ENCODE peak calls at places on chromosomes 1 and 21, in seven cellular contexts. D, R, B, F, C, T and P are unnamed samples.

GRCh38 chr1:1208713-1209433 is 2.5 kb upstream of the TNFRSF18 start:
- DNase-seq in B (no peak), D (no peak), T (no peak), R (peak), C (no peak), F (peak), P (no peak)

GRCh38 chr1:28512058-28512611 is 6.3 kb downstream of the RCC1 start:
- DNase-seq in F (no peak), T (no peak), R (no peak), B (peak), D (no peak), C (no peak), P (no peak)

GRCh38 chr1:207024202-207025143 is 8.1 kb downstream of the C1orf116 start:
- DNase-seq in B (no peak), T (no peak), D (no peak), R (no peak), F (no peak), C (no peak), P (no peak)

GRCh38 chr1:109787211-109787844 is 23.6 kb upstream of the EPS8L3 start:
- DNase-seq in F (no peak), R (peak), T (no peak), D (peak), C (peak), B (no peak), P (no peak)

GRCh38 chr1:50228871-50229384 is 120.2 kb downstream of the ELAVL4 start:
- DNase-seq in D (no peak), F (no peak), R (no peak), B (no peak), T (no peak), C (no peak), P (no peak)

GRCh38 chr1:152626688-152627087 is 3.8 kb upstream of the LCE3A start:
- DNase-seq in B (no peak), F (no peak), D (no peak), R (no peak), T (no peak), C (no peak), P (no peak)

GRCh38 chr21:18249542-18250152 is 5.0 kb downstream of the CHODL start:
- DNase-seq in T (no peak), R (no peak), D (no peak), C (no peak), B (no peak), F (no peak), P (no peak)

GRCh38 chr1:203364013-203364730 is 13.2 kb upstream of the FMOD start:
- DNase-seq in T (no peak), D (no peak), R (peak), F (peak), C (no peak), B (no peak), P (no peak)

GRCh38 chr1:164624393-164624792 is 65.4 kb downstream of the PBX1 start:
- DNase-seq in F (no peak), D (no peak), T (no peak), B (no peak), C (no peak), R (no peak), P (no peak)

GRCh38 chr1:50265790-50266314 is 157.1 kb downstream of the ELAVL4 start:
- DNase-seq in R (no peak), C (no peak), B (peak), T (no peak), F (no peak), D (no peak), P (no peak)

GRCh38 chr1:225919906-225920305 is 4.1 kb downstream of the PYCR2 start:
- DNase-seq in B (peak), C (no peak), T (no peak), F (peak), R (peak), D (peak), P (peak)

GRCh38 chr1:27617420-27617819 is 13.5 kb upstream of the AHDC1 start:
- DNase-seq in B (no peak), F (peak), T (no peak), R (no peak), C (no peak), D (no peak), P (no peak)

DNA sequence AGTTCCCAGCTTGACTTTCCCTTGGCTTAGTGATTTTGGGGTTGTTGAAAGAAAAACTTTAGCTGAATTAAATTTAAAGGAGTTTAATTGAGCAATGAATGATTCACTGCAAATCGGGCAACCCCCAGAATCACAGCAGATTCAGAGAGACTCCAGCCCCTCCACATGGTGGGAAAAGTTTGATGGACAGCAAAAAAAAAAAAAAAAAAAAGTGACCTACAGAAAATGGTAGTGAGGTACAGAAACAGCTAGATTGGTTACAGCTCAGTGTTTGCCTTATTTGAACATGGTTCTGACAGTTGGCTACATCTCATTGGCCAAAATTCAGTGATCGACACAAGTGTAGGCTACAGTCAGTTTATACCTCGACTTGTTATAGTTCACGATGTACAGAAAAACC is 12.6 kb upstream of the IFNAR2 start:
- DNase-seq in T (no peak), F (no peak), R (no peak), C (no peak), D (no peak), B (no peak), P (no peak)
- H3K27ac ChIP-seq in T (no peak), F (no peak), R (no peak), C (no peak), D (no peak), B (no peak), P (no peak)

GRCh38 chr1:19421365-19421764 is 64.0 kb downstream of the CAPZB start:
- DNase-seq in D (no peak), T (no peak), C (no peak), B (no peak), R (no peak), F (no peak), P (no peak)
- H3K27ac ChIP-seq in D (no peak), T (no peak), C (no peak), B (no peak), R (peak), F (no peak), P (no peak)

GRCh38 chr1:31712625-31713024 is 8.8 kb upstream of the COL16A1 start:
- DNase-seq in C (no peak), B (peak), R (peak), D (no peak), F (no peak), T (no peak), P (no peak)
- H3K27ac ChIP-seq in C (peak), B (peak), R (peak), D (peak), F (peak), T (no peak), P (no peak)

GRCh38 chr1:198255783-198256182 is 99.0 kb downstream of the NEK7 start:
- DNase-seq in T (no peak), R (no peak), C (no peak), B (no peak), F (no peak), D (no peak), P (no peak)

GRCh38 chr1:198258491-198258890 is 101.7 kb downstream of the NEK7 start:
- DNase-seq in C (no peak), R (no peak), D (peak), T (no peak), B (peak), F (no peak), P (no peak)

GRCh38 chr1:198261886-198262285 is 105.1 kb downstream of the NEK7 start:
- DNase-seq in R (no peak), D (no peak), F (no peak), B (no peak), T (no peak), C (no peak), P (no peak)

GRCh38 chr1:198254948-198255347 is 98.2 kb downstream of the NEK7 start:
- DNase-seq in D (no peak), T (no peak), B (no peak), R (no peak), C (no peak), F (no peak), P (no peak)

GRCh38 chr1:198259336-198260109 is 102.7 kb downstream of the NEK7 start:
- DNase-seq in T (no peak), R (no peak), D (no peak), F (no peak), C (no peak), B (no peak), P (no peak)
- H3K27ac ChIP-seq in T (no peak), R (no peak), D (no peak), F (peak), C (no peak), B (peak), P (no peak)

DNA sequence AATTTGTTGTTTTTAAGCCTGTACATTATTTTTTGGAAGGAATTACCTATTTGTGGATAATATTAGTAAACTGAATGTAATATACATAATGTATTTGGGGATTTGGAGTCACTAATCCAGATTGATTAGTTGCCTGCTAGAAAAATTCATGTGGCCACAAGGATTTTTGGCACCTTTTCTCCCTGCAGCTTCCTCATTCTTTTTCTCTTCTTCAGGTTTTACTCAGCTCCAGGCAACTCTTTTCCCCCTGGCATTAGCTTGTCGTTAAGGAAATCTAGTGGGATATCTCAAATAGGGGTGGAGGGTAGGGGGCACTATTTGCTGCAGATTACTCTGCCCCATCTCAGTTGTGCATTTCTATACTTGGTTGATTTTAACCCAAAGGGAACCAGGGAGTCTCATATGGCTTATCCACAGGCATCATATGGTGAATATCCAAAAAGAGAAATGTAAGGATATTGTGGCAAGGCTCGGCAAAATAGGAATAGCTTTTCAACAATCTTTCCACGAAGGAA is 203.1 kb downstream of the NFIA start:
- DNase-seq in R (no peak), B (no peak), T (no peak), D (no peak), F (no peak), C (no peak), P (no peak)
- H3K27ac ChIP-seq in R (no peak), B (no peak), T (no peak), D (no peak), F (no peak), C (no peak), P (no peak)

GRCh38 chr1:85296980-85297379 is 20.5 kb upstream of the BCL10 start:
- DNase-seq in R (no peak), F (no peak), T (no peak), D (no peak), B (no peak), C (no peak), P (no peak)
- H3K27ac ChIP-seq in R (peak), F (peak), T (no peak), D (no peak), B (no peak), C (peak), P (no peak)